ENCODE peak calls at places on chromosome 18, in six cellular contexts. O is MM.1S, G is PC-3, D is neural progenitor cell, H is endothelial cell of umbilical vein, X is fibroblast of lung. M is an unnamed sample.

GRCh38 chr18:75090336-75090735 is 118.6 kb downstream of the PTGR3 start:
- DNase-seq in O (no peak), G (no peak), D (no peak), H (no peak), X (no peak), M (no peak)

GRCh38 chr18:13477147-13477683 is 249.1 kb downstream of the FAM210A start:
- DNase-seq in O (no peak), G (no peak), D (peak), H (no peak), X (no peak), M (no peak)

GRCh38 chr18:34857310-34857709 is 147.2 kb downstream of the DTNA start:
- DNase-seq in O (no peak), G (peak), D (no peak), H (no peak), X (no peak), M (no peak)

GRCh38 chr18:61569176-61569892 is 236.1 kb downstream of the CDH20 start:
- DNase-seq in O (no peak), G (peak), D (no peak), H (peak), X (peak), M (no peak)

GRCh38 chr18:13823707-13824395 is at the start of gene MC5R:
- DNase-seq in O (peak), G (peak), D (peak), H (peak), X (peak), M (peak)

GRCh38 chr18:36516726-36517125 is 219.2 kb downstream of the FHOD3 start:
- DNase-seq in O (no peak), G (no peak), D (no peak), H (no peak), X (no peak), M (no peak)

GRCh38 chr18:24219561-24220317 is 80.9 kb downstream of the CABYR start:
- DNase-seq in O (no peak), G (no peak), D (no peak), H (no peak), X (no peak), M (no peak)

GRCh38 chr18:74465775-74466174 is 8.7 kb upstream of the DIPK1C start:
- DNase-seq in O (no peak), G (no peak), D (no peak), H (no peak), X (no peak), M (no peak)

GRCh38 chr18:46718501-46719341 is 38.1 kb downstream of the ST8SIA5 start:
- DNase-seq in O (no peak), G (peak), D (no peak), H (peak), X (peak), M (peak)

GRCh38 chr18:25109484-25109883 is 242.5 kb downstream of the ZNF521 start:
- DNase-seq in O (no peak), G (no peak), D (no peak), H (no peak), X (peak), M (no peak)

GRCh38 chr18:10312316-10313015 is 142.0 kb upstream of the APCDD1 start:
- DNase-seq in O (no peak), G (no peak), D (no peak), H (no peak), X (no peak), M (no peak)

GRCh38 chr18:59272971-59273935 is at the start of gene RAX:
- DNase-seq in O (no peak), G (no peak), D (peak), H (peak), X (no peak), M (peak)
- TF ChIP-seq EZH2 in O (no peak), G (no peak), D (peak), H (peak), X (peak), M (no peak)

GRCh38 chr18:26863122-26863879 is 2.2 kb downstream of the AQP4 start:
- DNase-seq in O (no peak), G (peak), D (peak), H (no peak), X (no peak), M (no peak)
- TF ChIP-seq EZH2 in O (no peak), G (no peak), D (peak), H (no peak), X (no peak), M (no peak)

GRCh38 chr18:32707153-32707552 is 65.7 kb downstream of the KLHL14 start:
- DNase-seq in O (no peak), G (no peak), D (no peak), H (no peak), X (no peak), M (no peak)
- TF ChIP-seq EZH2 in O (no peak), G (no peak), D (no peak), H (no peak), X (no peak), M (no peak)

GRCh38 chr18:58756596-58757240 is 85.5 kb downstream of the MALT1 start:
- DNase-seq in O (no peak), G (no peak), D (no peak), H (no peak), X (no peak), M (no peak)

GRCh38 chr18:58758606-58759005 is 87.3 kb downstream of the MALT1 start:
- DNase-seq in O (no peak), G (no peak), D (no peak), H (no peak), X (no peak), M (no peak)

GRCh38 chr18:58761970-58762780 is 90.9 kb downstream of the MALT1 start:
- DNase-seq in O (no peak), G (no peak), D (no peak), H (no peak), X (no peak), M (no peak)

GRCh38 chr18:58762781-58763171 is 91.5 kb downstream of the MALT1 start:
- DNase-seq in O (no peak), G (no peak), D (no peak), H (no peak), X (no peak), M (no peak)

GRCh38 chr18:58761241-58761969 is 90.1 kb downstream of the MALT1 start:
- DNase-seq in O (peak), G (peak), D (no peak), H (no peak), X (no peak), M (no peak)
- TF ChIP-seq EZH2 in O (no peak), G (no peak), D (no peak), H (no peak), X (no peak), M (no peak)

GRCh38 chr18:79786304-79786703 is 11.4 kb upstream of the KCNG2 start:
- DNase-seq in O (no peak), G (no peak), D (no peak), H (no peak), X (no peak), M (no peak)

GRCh38 chr18:79789091-79789891 is 8.4 kb upstream of the KCNG2 start:
- DNase-seq in O (no peak), G (no peak), D (no peak), H (no peak), X (no peak), M (no peak)

GRCh38 chr18:79788096-79789085 is 9.3 kb upstream of the KCNG2 start:
- DNase-seq in O (no peak), G (no peak), D (peak), H (no peak), X (no peak), M (no peak)

GRCh38 chr18:79786781-79787526 is 10.8 kb upstream of the KCNG2 start:
- DNase-seq in O (no peak), G (no peak), D (no peak), H (no peak), X (peak), M (no peak)

GRCh38 chr18:79787527-79788095 is 10.1 kb upstream of the KCNG2 start:
- DNase-seq in O (no peak), G (no peak), D (no peak), H (no peak), X (no peak), M (no peak)
- TF ChIP-seq EZH2 in O (no peak), G (no peak), D (no peak), H (no peak), X (peak), M (no peak)

GRCh38 chr18:33231474-33232317 is 208.8 kb downstream of the CCDC178 start:
- DNase-seq in O (peak), G (peak), D (peak), H (peak), X (peak), M (peak)
- TF ChIP-seq EZH2 in O (no peak), G (no peak), D (no peak), H (no peak), X (no peak), M (no peak)

GRCh38 chr18:79393626-79394401 is 1.9 kb upstream of the NFATC1 start:
- DNase-seq in O (no peak), G (peak), D (peak), H (peak), X (peak), M (peak)
- TF ChIP-seq EZH2 in O (no peak), G (no peak), D (peak), H (no peak), X (no peak), M (no peak)